ENCODE peak calls at places on chromosomes 12 and 14, in five cellular contexts. One of them, this sample, is unnamed.

GRCh38 chr12:74119811-74120362 is 417.7 kb upstream of the ATXN7L3B start:
- DNase-seq in uterus: no peak
- DNase-seq in body of pancreas: no peak
- DNase-seq in cardiac fibroblast: no peak
- DNase-seq in brain microvascular endothelial cell: no peak
- DNase-seq in this sample: no peak

GRCh38 chr12:76547526-76547925 is 12.0 kb downstream of the OSBPL8 start:
- DNase-seq in uterus: no peak
- DNase-seq in body of pancreas: no peak
- DNase-seq in cardiac fibroblast: no peak
- DNase-seq in brain microvascular endothelial cell: no peak
- DNase-seq in this sample: no peak

GRCh38 chr12:129704232-129704830 is 199.5 kb downstream of the TMEM132D start:
- DNase-seq in uterus: no peak
- DNase-seq in body of pancreas: no peak
- DNase-seq in cardiac fibroblast: no peak
- DNase-seq in brain microvascular endothelial cell: no peak
- DNase-seq in this sample: no peak

GRCh38 chr12:68970951-68971350 is 38.0 kb upstream of the CPM start:
- DNase-seq in uterus: no peak
- DNase-seq in body of pancreas: no peak
- DNase-seq in cardiac fibroblast: no peak
- DNase-seq in brain microvascular endothelial cell: no peak
- DNase-seq in this sample: no peak

GRCh38 chr12:124436366-124436765 is 131.0 kb downstream of the NCOR2 start:
- DNase-seq in uterus: peak
- DNase-seq in body of pancreas: no peak
- DNase-seq in cardiac fibroblast: no peak
- DNase-seq in brain microvascular endothelial cell: no peak
- DNase-seq in this sample: no peak

GRCh38 chr14:67674480-67675218 is at the start of gene VTI1B:
- DNase-seq in uterus: peak
- DNase-seq in body of pancreas: peak
- DNase-seq in cardiac fibroblast: peak
- DNase-seq in brain microvascular endothelial cell: peak
- DNase-seq in this sample: peak

GRCh38 chr12:51913071-51914033 is 6.0 kb downstream of the ACVRL1 start:
- DNase-seq in uterus: no peak
- DNase-seq in body of pancreas: no peak
- DNase-seq in cardiac fibroblast: no peak
- DNase-seq in brain microvascular endothelial cell: no peak
- DNase-seq in this sample: no peak

GRCh38 chr12:100151769-100152168 is 9.1 kb upstream of the BLTP3B start:
- DNase-seq in uterus: no peak
- DNase-seq in body of pancreas: no peak
- DNase-seq in cardiac fibroblast: no peak
- DNase-seq in brain microvascular endothelial cell: no peak
- DNase-seq in this sample: no peak

GRCh38 chr12:70667253-70667652 is 30.0 kb upstream of the PTPRB start:
- DNase-seq in uterus: no peak
- DNase-seq in body of pancreas: no peak
- DNase-seq in cardiac fibroblast: no peak
- DNase-seq in brain microvascular endothelial cell: no peak
- DNase-seq in this sample: no peak

GRCh38 chr14:95313707-95314106 is 6.0 kb downstream of the CLMN start:
- DNase-seq in uterus: peak
- DNase-seq in body of pancreas: peak
- DNase-seq in cardiac fibroblast: peak
- DNase-seq in brain microvascular endothelial cell: peak
- DNase-seq in this sample: peak

GRCh38 chr14:28742171-28742846 is 24.3 kb upstream of the FOXG1 start:
- DNase-seq in uterus: no peak
- DNase-seq in body of pancreas: no peak
- DNase-seq in cardiac fibroblast: no peak
- DNase-seq in brain microvascular endothelial cell: no peak
- DNase-seq in this sample: peak

GRCh38 chr14:60183138-60183537 is 17.9 kb upstream of the DHRS7 start:
- DNase-seq in uterus: no peak
- DNase-seq in body of pancreas: no peak
- DNase-seq in cardiac fibroblast: no peak
- DNase-seq in brain microvascular endothelial cell: no peak
- DNase-seq in this sample: no peak

GRCh38 chr14:98853063-98853729 is 418.8 kb downstream of the BCL11B start:
- DNase-seq in uterus: no peak
- DNase-seq in body of pancreas: no peak
- DNase-seq in cardiac fibroblast: no peak
- DNase-seq in brain microvascular endothelial cell: no peak
- DNase-seq in this sample: no peak

GRCh38 chr12:171743-172705 is 41.9 kb downstream of the SLC6A12 start:
- DNase-seq in uterus: no peak
- DNase-seq in body of pancreas: no peak
- DNase-seq in cardiac fibroblast: no peak
- DNase-seq in brain microvascular endothelial cell: no peak
- DNase-seq in this sample: no peak

GRCh38 chr14:45679852-45680251 is 426.9 kb upstream of the MIS18BP1 start:
- DNase-seq in uterus: no peak
- DNase-seq in body of pancreas: no peak
- DNase-seq in cardiac fibroblast: peak
- DNase-seq in brain microvascular endothelial cell: peak
- DNase-seq in this sample: peak

GRCh38 chr12:45939759-45940158 is 50.6 kb downstream of the SCAF11 start:
- DNase-seq in uterus: no peak
- DNase-seq in body of pancreas: no peak
- DNase-seq in cardiac fibroblast: no peak
- DNase-seq in brain microvascular endothelial cell: no peak
- DNase-seq in this sample: no peak
- TF ChIP-seq CTCF in uterus: no peak
- TF ChIP-seq CTCF in body of pancreas: no peak
- TF ChIP-seq CTCF in cardiac fibroblast: no peak
- TF ChIP-seq CTCF in brain microvascular endothelial cell: no peak
- TF ChIP-seq CTCF in this sample: no peak

GRCh38 chr14:91250912-91251311 is 6.4 kb upstream of the GPR68 start:
- DNase-seq in uterus: no peak
- DNase-seq in body of pancreas: no peak
- DNase-seq in cardiac fibroblast: no peak
- DNase-seq in brain microvascular endothelial cell: no peak
- DNase-seq in this sample: no peak
- H3K4me3 ChIP-seq in uterus: no peak
- H3K4me3 ChIP-seq in body of pancreas: no peak
- H3K4me3 ChIP-seq in cardiac fibroblast: no peak
- H3K4me3 ChIP-seq in brain microvascular endothelial cell: no peak
- H3K4me3 ChIP-seq in this sample: no peak

DNA sequence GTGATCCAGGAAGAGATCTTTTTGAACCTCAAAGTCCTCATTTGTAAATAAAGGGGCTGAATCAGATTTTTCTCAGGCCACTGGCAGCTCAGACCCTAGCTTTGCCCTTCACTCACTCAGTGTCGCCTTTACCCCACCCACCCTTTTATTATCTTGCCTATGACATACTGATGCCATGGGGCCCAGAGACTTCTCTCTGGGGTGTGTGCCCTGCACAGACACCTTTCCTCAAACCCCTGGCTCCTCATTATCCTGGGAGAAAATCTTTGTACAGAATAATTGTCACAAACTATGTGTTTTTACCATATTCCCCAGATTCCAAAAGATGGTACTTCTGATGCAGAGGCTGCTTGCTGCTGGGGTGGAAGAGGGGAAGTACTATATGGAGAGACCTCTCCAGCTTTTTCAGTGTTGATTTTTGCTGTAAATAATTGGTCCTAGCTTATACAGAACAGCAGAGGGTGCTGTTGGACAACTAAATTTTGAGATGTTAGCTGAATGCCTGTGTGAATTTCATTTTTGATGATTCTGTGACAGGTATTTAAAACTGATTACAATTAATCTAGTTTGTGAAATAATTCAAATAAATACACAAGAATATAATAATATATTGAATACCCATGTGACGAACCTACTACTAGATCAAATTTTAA is 53.9 kb upstream of the DCD start:
- DNase-seq in uterus: no peak
- DNase-seq in body of pancreas: no peak
- DNase-seq in cardiac fibroblast: peak
- DNase-seq in brain microvascular endothelial cell: peak
- DNase-seq in this sample: peak
- TF ChIP-seq CTCF in uterus: peak
- TF ChIP-seq CTCF in body of pancreas: peak
- TF ChIP-seq CTCF in cardiac fibroblast: peak
- TF ChIP-seq CTCF in brain microvascular endothelial cell: peak
- TF ChIP-seq CTCF in this sample: peak

GRCh38 chr14:105066285-105067071 is 1.2 kb upstream of the GPR132 start:
- DNase-seq in uterus: no peak
- DNase-seq in body of pancreas: no peak
- DNase-seq in cardiac fibroblast: no peak
- DNase-seq in brain microvascular endothelial cell: no peak
- DNase-seq in this sample: no peak

GRCh38 chr14:105067140-105067968 is 2.1 kb upstream of the GPR132 start:
- DNase-seq in uterus: no peak
- DNase-seq in body of pancreas: no peak
- DNase-seq in cardiac fibroblast: no peak
- DNase-seq in brain microvascular endothelial cell: peak
- DNase-seq in this sample: peak

GRCh38 chr14:105064001-105064400 is 1.2 kb downstream of the GPR132 start:
- DNase-seq in uterus: no peak
- DNase-seq in body of pancreas: no peak
- DNase-seq in cardiac fibroblast: no peak
- DNase-seq in brain microvascular endothelial cell: no peak
- DNase-seq in this sample: no peak

GRCh38 chr14:105064721-105065143 is 498 bp downstream of the GPR132 start:
- DNase-seq in uterus: no peak
- DNase-seq in body of pancreas: no peak
- DNase-seq in cardiac fibroblast: peak
- DNase-seq in brain microvascular endothelial cell: peak
- DNase-seq in this sample: peak

GRCh38 chr14:105065280-105066228 is at the start of gene GPR132:
- DNase-seq in uterus: no peak
- DNase-seq in body of pancreas: no peak
- DNase-seq in cardiac fibroblast: no peak
- DNase-seq in brain microvascular endothelial cell: no peak
- DNase-seq in this sample: peak
- H3K4me3 ChIP-seq in uterus: no peak
- H3K4me3 ChIP-seq in body of pancreas: no peak
- H3K4me3 ChIP-seq in cardiac fibroblast: no peak
- H3K4me3 ChIP-seq in brain microvascular endothelial cell: no peak
- H3K4me3 ChIP-seq in this sample: no peak

GRCh38 chr14:88729159-88729558 is 63.6 kb downstream of the EML5 start:
- DNase-seq in uterus: no peak
- DNase-seq in body of pancreas: no peak
- DNase-seq in cardiac fibroblast: no peak
- DNase-seq in brain microvascular endothelial cell: no peak
- DNase-seq in this sample: no peak
- TF ChIP-seq CTCF in uterus: no peak
- TF ChIP-seq CTCF in body of pancreas: no peak
- TF ChIP-seq CTCF in cardiac fibroblast: peak
- TF ChIP-seq CTCF in brain microvascular endothelial cell: peak
- TF ChIP-seq CTCF in this sample: peak

DNA sequence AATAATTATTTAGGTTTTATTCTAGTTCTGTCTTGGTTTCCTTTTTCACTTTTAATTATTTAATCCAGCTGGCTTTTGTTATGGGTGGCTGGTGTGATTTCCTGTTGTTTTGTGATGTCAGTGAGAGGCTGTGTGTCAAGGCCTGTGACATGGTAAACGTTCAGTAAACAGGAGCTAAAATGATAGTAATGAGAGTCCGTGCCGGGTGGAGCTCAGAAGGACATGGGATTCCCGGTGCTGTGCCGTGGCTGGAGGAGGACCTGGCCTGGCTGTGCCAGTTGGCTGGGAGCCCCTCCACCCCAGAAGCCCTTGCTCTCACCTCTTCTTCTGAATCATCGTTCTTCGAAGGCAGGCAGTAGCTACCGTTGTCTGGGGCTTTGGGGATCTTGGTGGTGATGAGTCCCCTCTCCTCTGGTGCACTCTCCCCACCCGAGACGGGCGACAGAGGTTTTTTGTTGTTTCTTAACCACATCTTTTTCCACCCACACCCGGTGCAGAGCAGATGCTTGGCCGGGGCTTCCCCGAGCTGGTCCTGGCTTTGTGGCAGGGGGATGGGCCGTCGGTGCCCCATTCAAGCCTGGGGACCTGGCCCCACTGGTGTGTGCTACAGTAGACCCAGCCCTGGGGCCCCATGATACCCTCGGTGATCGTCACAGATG is 29.1 kb downstream of the SH2B3 start:
- DNase-seq in uterus: peak
- DNase-seq in body of pancreas: peak
- DNase-seq in cardiac fibroblast: peak
- DNase-seq in brain microvascular endothelial cell: peak
- DNase-seq in this sample: peak
- H3K4me3 ChIP-seq in uterus: peak
- H3K4me3 ChIP-seq in body of pancreas: no peak
- H3K4me3 ChIP-seq in cardiac fibroblast: peak
- H3K4me3 ChIP-seq in brain microvascular endothelial cell: no peak
- H3K4me3 ChIP-seq in this sample: peak

GRCh38 chr12:120231316-120232011 is 30.6 kb upstream of the RPLP0 start:
- DNase-seq in uterus: no peak
- DNase-seq in body of pancreas: peak
- DNase-seq in cardiac fibroblast: peak
- DNase-seq in brain microvascular endothelial cell: peak
- DNase-seq in this sample: peak
- TF ChIP-seq CTCF in uterus: no peak
- TF ChIP-seq CTCF in body of pancreas: no peak
- TF ChIP-seq CTCF in cardiac fibroblast: peak
- TF ChIP-seq CTCF in brain microvascular endothelial cell: peak
- TF ChIP-seq CTCF in this sample: peak

GRCh38 chr14:104843006-104843405 is 22.1 kb upstream of the CEP170B start:
- DNase-seq in uterus: no peak
- DNase-seq in body of pancreas: no peak
- DNase-seq in cardiac fibroblast: no peak
- DNase-seq in brain microvascular endothelial cell: no peak
- DNase-seq in this sample: no peak
- H3K4me3 ChIP-seq in uterus: no peak
- H3K4me3 ChIP-seq in body of pancreas: no peak
- H3K4me3 ChIP-seq in cardiac fibroblast: no peak
- H3K4me3 ChIP-seq in brain microvascular endothelial cell: no peak
- H3K4me3 ChIP-seq in this sample: no peak

This sample was measured in fibroblast of pulmonary artery.